ENCODE peak calls at places on chromosome 2, in ten cellular contexts. G is stomach, P is kidney epithelial cell, B is gastrocnemius medialis, A is transverse colon, U is thoracic aorta, N is MM.1S, J is IMR-90, Z is breast epithelium, R is lower lobe of right lung. V is an unnamed sample.
A peak's percentile ranks its signal among the peaks of the same experiment; 100 is the strongest.

GRCh38 chr2:230790981-230791380 is 73.8 kb upstream of the ITM2C start:
- DNase-seq in R (no peak), U (no peak), B (no peak), Z (no peak), A (no peak), P (no peak), N (no peak), J (no peak), G (no peak), V (no peak)

GRCh38 chr2:3481736-3482362 is 37.5 kb downstream of the ADI1 start:
- DNase-seq in R (no peak), N (no peak), J (no peak), B (peak; percentile 9), U (no peak), P (no peak), Z (no peak), A (no peak), G (no peak), V (no peak)

GRCh38 chr2:239396881-239397681 is 3.7 kb downstream of the HDAC4 start:
- DNase-seq in R (peak; percentile 58), Z (no peak), G (peak; percentile 48), P (no peak), N (no peak), B (peak; percentile 82), J (no peak), A (peak; percentile 34), U (no peak), V (no peak)

GRCh38 chr2:2325538-2325937 is 5.5 kb downstream of the MYT1L start:
- DNase-seq in R (no peak), U (no peak), A (no peak), J (no peak), B (no peak), Z (no peak), P (no peak), G (no peak), N (no peak), V (no peak)

GRCh38 chr2:167504695-167505094 is 616.4 kb downstream of the XIRP2 start:
- DNase-seq in B (no peak), G (no peak), R (no peak), U (no peak), Z (no peak), J (no peak), P (no peak), A (no peak), N (no peak), V (no peak)

GRCh38 chr2:145221032-145221431 is 701.1 kb upstream of the ZEB2 start:
- DNase-seq in U (no peak), G (no peak), B (no peak), R (no peak), N (no peak), Z (no peak), J (no peak), A (no peak), P (no peak), V (no peak)

GRCh38 chr2:148992448-148992847 is 46.1 kb upstream of the LYPD6B start:
- DNase-seq in A (no peak), N (no peak), R (no peak), B (no peak), G (no peak), P (no peak), U (no peak), Z (no peak), J (no peak), V (no peak)

GRCh38 chr2:215320102-215320501 is 8.2 kb downstream of the ATIC start:
- DNase-seq in J (no peak), R (no peak), P (no peak), G (no peak), Z (no peak), N (no peak), B (no peak), U (no peak), A (no peak), V (no peak)

DNA sequence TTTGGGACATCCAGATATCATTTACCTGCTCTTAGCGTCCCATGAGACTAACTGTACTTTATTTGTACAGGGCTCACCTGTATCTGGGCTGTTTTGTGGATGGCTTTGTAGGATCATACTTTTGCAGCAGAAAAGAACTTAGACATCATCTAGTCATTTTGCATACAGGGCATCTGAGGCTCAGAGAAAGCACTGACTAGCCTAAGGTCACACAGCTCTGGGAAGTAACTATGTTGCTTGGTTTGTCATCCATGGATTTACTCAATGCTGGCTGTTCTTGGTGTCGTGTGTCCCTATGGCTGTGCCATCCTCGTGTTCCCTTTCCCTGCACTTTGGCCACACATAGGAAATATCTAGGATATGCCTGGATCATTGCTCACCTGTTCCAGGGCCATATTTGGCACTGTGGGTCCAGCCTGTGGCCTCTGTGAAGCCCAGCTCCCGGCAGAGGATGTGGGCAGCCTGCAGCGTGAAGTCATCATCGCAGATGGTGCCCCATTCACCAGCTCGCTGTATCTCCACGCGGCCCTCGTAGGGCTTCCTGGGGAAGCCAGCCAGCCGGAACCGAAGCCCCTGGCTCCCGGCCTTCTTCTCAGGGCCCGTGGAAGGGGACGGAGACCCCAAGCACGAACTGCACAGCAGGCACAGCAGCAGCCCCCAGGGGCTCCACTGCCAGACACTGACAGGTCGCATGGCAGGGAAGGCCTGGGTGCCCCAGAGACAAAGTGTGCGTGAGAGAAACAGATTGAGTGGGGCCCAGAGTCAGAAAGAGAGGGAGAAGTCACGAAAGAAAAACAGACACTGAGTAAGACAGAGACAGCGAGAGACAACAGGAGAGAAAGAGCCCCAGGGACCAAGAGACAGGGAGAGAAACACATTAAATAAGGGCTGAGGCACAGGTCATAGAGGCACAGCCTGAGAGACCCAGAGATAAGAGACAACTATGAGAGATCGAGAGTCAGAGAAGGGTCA is 1.5 kb downstream of the LOXL3 start:
- DNase-seq in U (no peak), B (no peak), J (no peak), R (no peak), G (no peak), P (no peak), A (no peak), Z (no peak), N (no peak), V (no peak)
- H3K4me3 ChIP-seq in U (peak overlapping the region; percentile 82), B (no peak overlapping the region), J (peak overlapping the region; percentile 78), R (no peak overlapping the region), G (no peak overlapping the region), P (no peak overlapping the region), A (no peak overlapping the region), Z (no peak overlapping the region), N (no peak overlapping the region), V (no peak overlapping the region)

GRCh38 chr2:102979429-102979828 is 217.6 kb downstream of the TMEM182 start:
- DNase-seq in Z (no peak), G (no peak), R (no peak), N (no peak), B (no peak), A (no peak), U (no peak), P (no peak), J (no peak), V (no peak)

GRCh38 chr2:102971661-102972060 is 209.8 kb downstream of the TMEM182 start:
- DNase-seq in R (no peak), N (no peak), A (no peak), U (no peak), P (no peak), G (no peak), B (no peak), Z (no peak), J (no peak), V (no peak)

GRCh38 chr2:102977462-102977861 is 215.6 kb downstream of the TMEM182 start:
- DNase-seq in J (no peak), Z (no peak), U (no peak), R (no peak), A (no peak), B (no peak), P (no peak), G (no peak), N (no peak), V (no peak)

GRCh38 chr2:102975996-102976636 is 214.3 kb downstream of the TMEM182 start:
- DNase-seq in B (peak; percentile 30), P (peak; percentile 18), Z (no peak), A (peak; percentile 24), R (no peak), J (peak; percentile 4), U (no peak), G (no peak), N (peak; percentile 77), V (no peak)
- TF ChIP-seq CTCF in B (peak; percentile 51), P (peak; percentile 79), Z (no peak), A (peak; percentile 45), R (no peak), J (peak; percentile 33), U (no peak), G (peak; percentile 7), N (peak; percentile 97), V (peak; percentile 79)

GRCh38 chr2:64120928-64121327 is 23.3 kb downstream of the PELI1 start:
- DNase-seq in Z (no peak), G (no peak), A (peak; percentile 64), B (no peak), J (no peak), R (no peak), U (no peak), N (no peak), P (no peak), V (no peak)

GRCh38 chr2:64124571-64124970 is 19.6 kb downstream of the PELI1 start:
- DNase-seq in A (no peak), P (no peak), J (no peak), N (no peak), B (no peak), R (no peak), G (no peak), Z (no peak), U (no peak), V (no peak)

GRCh38 chr2:64124168-64124567 is 20.1 kb downstream of the PELI1 start:
- DNase-seq in N (no peak), Z (no peak), G (no peak), A (no peak), B (no peak), J (no peak), U (no peak), P (no peak), R (no peak), V (no peak)

GRCh38 chr2:64123740-64124139 is 20.5 kb downstream of the PELI1 start:
- DNase-seq in P (no peak), Z (no peak), U (no peak), J (no peak), G (no peak), B (no peak), R (no peak), N (no peak), A (no peak), V (no peak)

GRCh38 chr2:64122358-64122757 is 21.9 kb downstream of the PELI1 start:
- DNase-seq in R (no peak), U (no peak), P (no peak), B (no peak), J (no peak), Z (no peak), A (no peak), N (no peak), G (no peak), V (no peak)
- H3K4me3 ChIP-seq in R (no peak overlapping the region), U (no peak overlapping the region), P (no peak overlapping the region), B (no peak overlapping the region), J (no peak overlapping the region), Z (no peak overlapping the region), A (no peak overlapping the region), N (no peak overlapping the region), G (no peak overlapping the region), V (no peak overlapping the region)

GRCh38 chr2:134315471-134315870 is 61.6 kb downstream of the MGAT5 start:
- DNase-seq in A (no peak), R (no peak), J (no peak), Z (no peak), G (no peak), P (no peak), N (no peak), U (no peak), B (no peak), V (no peak)

GRCh38 chr2:134314656-134315377 is 60.9 kb downstream of the MGAT5 start:
- DNase-seq in U (no peak), R (no peak), A (no peak), N (no peak), P (no peak), G (no peak), B (no peak), J (no peak), Z (no peak), V (no peak)

GRCh38 chr2:134310450-134311079 is 56.7 kb downstream of the MGAT5 start:
- DNase-seq in G (peak; percentile 75), Z (no peak), U (peak; percentile 19), N (no peak), P (no peak), A (no peak), J (no peak), B (no peak), R (no peak), V (no peak)

GRCh38 chr2:134312482-134312881 is 58.6 kb downstream of the MGAT5 start:
- DNase-seq in G (no peak), B (no peak), P (no peak), U (no peak), Z (no peak), N (no peak), J (no peak), R (no peak), A (no peak), V (no peak)

DNA sequence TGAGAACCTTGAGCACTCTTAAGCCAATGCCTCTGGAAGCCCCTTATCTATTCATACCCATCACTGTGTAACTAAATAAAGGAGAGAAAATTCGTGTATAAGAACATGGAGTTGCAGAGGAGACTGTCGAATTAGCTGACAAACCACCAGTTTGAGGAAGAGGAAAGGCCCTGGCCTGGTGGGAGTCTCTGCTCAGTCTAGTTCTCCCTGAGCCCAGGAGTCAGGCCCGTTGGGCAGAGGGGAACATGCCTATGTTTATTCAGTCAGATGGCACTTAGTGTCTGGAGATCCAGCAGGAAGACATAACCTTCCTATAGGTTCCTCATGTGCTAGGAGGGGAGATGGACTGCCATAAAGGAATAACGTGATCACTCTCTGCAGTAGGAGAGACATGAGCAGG is 60.3 kb downstream of the MGAT5 start:
- DNase-seq in U (no peak), J (no peak), A (no peak), N (no peak), P (no peak), Z (no peak), G (no peak), B (no peak), R (no peak), V (no peak)
- TF ChIP-seq CTCF in U (no peak), J (no peak), A (no peak), N (no peak), P (no peak), Z (no peak), G (no peak), B (no peak), R (no peak), V (no peak)

V was measured in retinal pigment epithelial cell.